ENCODE peak calls at places on chromosome 13, in seven cellular contexts. K is heart left ventricle, E is cardiac fibroblast, T is adrenal gland, W is astrocyte of the spinal cord, H is foreskin fibroblast, Q is transverse colon. C is an unnamed sample.

GRCh38 chr13:45873491-45874360 is 22.2 kb upstream of the SIAH3 start:
- DNase-seq in W (peak; percentile 26), E (no peak), K (no peak), Q (no peak), H (no peak), T (no peak), C (no peak)

GRCh38 chr13:26457212-26457611 is 100.3 kb upstream of the WASF3 start:
- DNase-seq in H (peak; percentile 10), E (no peak), W (no peak), T (no peak), K (no peak), Q (no peak), C (no peak)

GRCh38 chr13:60397693-60398437 is 845 bp downstream of the TDRD3 start:
- DNase-seq in Q (peak; percentile 66), H (peak; percentile 62), E (peak; percentile 78), K (peak; percentile 69), W (peak; percentile 80), T (peak; percentile 66), C (no peak)

GRCh38 chr13:57948884-57949283 is 317.3 kb downstream of the PCDH17 start:
- DNase-seq in E (no peak), K (no peak), Q (no peak), W (no peak), T (no peak), H (no peak), C (no peak)

GRCh38 chr13:80862466-80862865 is 521.5 kb upstream of the SPRY2 start:
- DNase-seq in T (no peak), H (no peak), K (no peak), E (no peak), W (peak; percentile 22), Q (no peak), C (no peak)

GRCh38 chr13:48531416-48532145 is 1.3 kb downstream of the RCBTB2 start:
- DNase-seq in K (no peak), H (no peak), E (no peak), T (peak; percentile 33), Q (no peak), W (no peak), C (no peak)

GRCh38 chr13:66691149-66691548 is 539.0 kb downstream of the PCDH9 start:
- DNase-seq in K (no peak), E (no peak), W (no peak), H (no peak), T (no peak), Q (no peak), C (no peak)

GRCh38 chr13:80296638-80297037 is 44.3 kb downstream of the SPRY2 start:
- DNase-seq in Q (no peak), K (no peak), E (no peak), T (peak; percentile 14), H (no peak), W (no peak), C (no peak)

GRCh38 chr13:73336789-73337188 is 278.0 kb downstream of the KLF5 start:
- DNase-seq in K (no peak), Q (no peak), H (no peak), E (no peak), T (no peak), W (no peak), C (no peak)

GRCh38 chr13:21616205-21616604 is 12.2 kb upstream of the MICU2 start:
- DNase-seq in E (no peak), W (no peak), K (no peak), Q (no peak), T (no peak), H (no peak), C (no peak)

GRCh38 chr13:99396446-99396845 is 89.2 kb upstream of the GPR183 start:
- DNase-seq in T (no peak), H (no peak), Q (no peak), K (no peak), E (no peak), W (no peak), C (no peak)

GRCh38 chr13:97113231-97114001 is 108.7 kb upstream of the MBNL2 start:
- DNase-seq in K (no peak), H (no peak), E (no peak), Q (no peak), T (peak; percentile 25), W (no peak), C (no peak)

GRCh38 chr13:76600086-76600485 is 286.1 kb downstream of the KCTD12 start:
- DNase-seq in W (peak; percentile 13), H (peak; percentile 1), T (peak; percentile 16), Q (no peak), K (no peak), E (peak; percentile 49), C (no peak)

GRCh38 chr13:111949311-111949710 is 117.6 kb upstream of the SOX1 start:
- DNase-seq in W (no peak), H (no peak), E (no peak), T (no peak), K (no peak), Q (no peak), C (no peak)

GRCh38 chr13:23450340-23451046 is 17.0 kb upstream of the SACS start:
- DNase-seq in T (no peak), Q (no peak), E (no peak), H (no peak), K (no peak), W (no peak), C (no peak)

GRCh38 chr13:112451512-112452379 is 75.6 kb downstream of the SPACA7 start:
- DNase-seq in W (no peak), H (no peak), E (no peak), T (no peak), Q (no peak), K (no peak), C (no peak)

GRCh38 chr13:105936816-105937215 is 598.6 kb downstream of the EFNB2 start:
- DNase-seq in E (no peak), Q (no peak), T (no peak), W (peak; percentile 35), K (no peak), H (no peak), C (no peak)

GRCh38 chr13:105940882-105941281 is 594.6 kb downstream of the EFNB2 start:
- DNase-seq in W (no peak), K (no peak), T (no peak), Q (no peak), H (no peak), E (no peak), C (no peak)

DNA sequence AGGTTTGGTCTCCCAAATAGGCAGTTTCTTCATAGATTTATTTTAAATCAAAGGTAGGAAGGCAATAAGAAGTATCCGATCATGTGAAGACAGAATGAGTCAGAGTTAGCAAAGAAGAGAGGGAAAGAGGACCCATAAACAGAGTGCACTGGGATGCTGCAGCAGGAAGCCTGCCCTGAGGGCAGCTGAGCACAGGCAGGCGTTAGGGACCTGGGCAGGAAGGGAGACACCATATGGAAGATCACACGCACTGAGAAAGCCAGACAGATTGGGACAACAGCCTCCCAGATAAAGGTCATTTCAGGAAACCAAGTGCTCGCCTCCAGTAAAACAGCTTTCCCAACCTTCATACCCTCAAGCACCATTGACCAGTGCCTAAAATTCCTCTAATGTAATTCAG is 598.0 kb downstream of the EFNB2 start:
- DNase-seq in T (no peak), E (no peak), W (no peak), Q (no peak), K (no peak), H (peak; percentile 38), C (no peak)
- TF ChIP-seq CTCF in T (no peak), E (no peak), W (no peak), Q (no peak), K (no peak), H (no peak), C (no peak)

GRCh38 chr13:39604736-39605135 is 1.7 kb upstream of the LHFPL6 start:
- DNase-seq in T (no peak), H (no peak), Q (no peak), K (no peak), W (no peak), E (no peak), C (no peak)

GRCh38 chr13:39601636-39602035 is 1.4 kb downstream of the LHFPL6 start:
- DNase-seq in Q (no peak), K (no peak), E (no peak), W (no peak), T (no peak), H (no peak), C (no peak)

GRCh38 chr13:39602277-39602613 is 748 bp downstream of the LHFPL6 start:
- DNase-seq in E (no peak), T (no peak), H (no peak), W (no peak), Q (no peak), K (no peak), C (no peak)

GRCh38 chr13:39603424-39603947 is 493 bp upstream of the LHFPL6 start:
- DNase-seq in E (peak; percentile 30), Q (peak; percentile 8), W (peak; percentile 38), H (peak; percentile 24), K (peak; percentile 43), T (peak; percentile 29), C (no peak)

DNA sequence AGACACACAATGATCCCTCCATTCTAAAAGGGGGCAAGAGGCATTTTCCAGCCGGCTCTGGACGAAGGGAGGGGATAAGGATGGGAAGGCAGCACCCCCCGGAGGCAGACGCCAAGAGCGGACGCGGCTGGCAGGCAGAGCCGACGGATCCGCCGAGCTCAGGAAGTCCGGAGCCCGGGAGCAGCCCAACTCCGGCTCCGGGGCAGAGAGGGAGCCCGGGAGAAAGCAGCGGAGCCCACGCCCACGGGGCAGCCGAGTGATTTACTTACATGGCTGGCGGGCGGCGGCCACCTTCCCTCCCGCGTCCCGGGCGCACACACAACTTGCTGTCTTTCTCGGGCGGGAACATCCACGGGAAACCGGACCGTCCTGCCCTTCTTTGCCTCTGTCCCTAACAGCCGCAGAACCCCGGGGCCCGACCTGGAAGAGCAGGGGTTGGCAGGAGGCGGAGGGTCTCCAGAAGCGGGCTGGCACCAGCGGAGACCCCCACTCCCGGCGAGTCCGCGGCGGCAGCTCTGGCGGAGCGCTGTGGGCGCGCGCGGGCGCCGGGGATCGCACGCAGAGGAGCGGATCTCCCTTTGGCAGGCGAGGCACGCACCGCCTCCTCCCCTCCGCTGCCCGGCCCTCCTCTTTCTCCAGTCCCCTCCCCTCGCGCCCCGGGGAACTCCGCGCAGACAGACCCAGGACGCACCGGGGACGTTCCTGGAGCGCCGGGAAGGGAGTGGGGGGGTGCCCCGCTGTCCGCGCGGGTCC is at the start of gene LHFPL6:
- DNase-seq in W (peak; percentile 83), K (peak; percentile 91), Q (peak; percentile 75), E (peak; percentile 85), H (peak; percentile 83), T (peak; percentile 83), C (peak; percentile 64)
- TF ChIP-seq CTCF in W (peak; percentile 62), K (peak; percentile 28), Q (peak; percentile 10), E (peak; percentile 38), H (peak; percentile 57), T (peak; percentile 3), C (no peak)

GRCh38 chr13:35857769-35858168 is 273.4 kb downstream of the DCLK1 start:
- DNase-seq in H (no peak), T (no peak), K (no peak), Q (no peak), W (peak; percentile 40), E (peak; percentile 34), C (no peak)
- TF ChIP-seq CTCF in H (no peak), T (no peak), K (no peak), Q (no peak), W (no peak), E (no peak), C (no peak)

DNA sequence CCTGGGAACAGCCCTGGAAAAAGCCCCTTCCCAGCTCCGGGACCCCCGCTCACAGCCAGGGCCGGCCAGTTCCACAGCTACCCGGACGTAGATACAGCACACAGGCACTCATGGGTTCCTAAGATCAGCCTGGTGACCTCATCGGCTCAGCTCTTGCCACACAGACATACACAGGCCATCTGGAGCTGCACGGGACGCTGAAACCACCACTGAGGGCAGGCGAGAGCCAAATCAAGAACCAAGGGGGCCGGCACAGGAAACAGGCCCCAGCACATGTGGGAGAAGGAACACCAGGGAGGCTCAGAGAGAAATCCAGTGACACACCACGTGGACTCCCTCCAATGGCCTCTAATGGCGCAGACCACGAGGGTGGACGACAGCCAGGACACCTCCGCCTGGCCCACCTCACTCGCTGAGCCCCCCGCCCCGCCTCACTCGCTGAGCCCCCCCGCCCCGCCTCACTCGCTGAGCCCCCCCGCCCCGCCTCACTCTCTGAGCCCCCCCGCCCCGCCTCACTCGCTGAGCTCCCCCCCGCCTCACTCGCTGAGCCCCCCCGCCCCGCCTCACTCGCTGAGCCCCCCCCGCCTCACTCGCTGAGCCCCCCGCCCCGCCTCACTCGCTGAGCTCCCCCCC is 69.7 kb upstream of the C13orf46 start:
- DNase-seq in W (peak; percentile 64), H (peak; percentile 95), K (peak; percentile 51), Q (peak; percentile 67), T (peak; percentile 49), E (peak; percentile 92), C (no peak)
- TF ChIP-seq CTCF in W (peak; percentile 15), H (peak; percentile 14), K (no peak), Q (no peak), T (peak; percentile 1), E (peak; percentile 30), C (no peak)

C was measured in thoracic aorta.